ENCODE peak calls at places on chromosomes 13 and 19, in nine cellular contexts. U, N, G, K, E, X, R, I and H are unnamed samples.

GRCh38 chr13:32537580-32538233 is 888 bp downstream of the N4BP2L2 start:
- DNase-seq in R (peak; percentile 60), E (peak; percentile 63), K (peak; percentile 27), I (peak; percentile 77), U (no peak), N (no peak), X (peak; percentile 32), G (no peak), H (peak; percentile 66)

GRCh38 chr13:77429320-77430142 is 102.6 kb upstream of the MYCBP2 start:
- DNase-seq in R (peak; percentile 47), I (peak; percentile 81), K (no peak), U (no peak), X (no peak), G (no peak), N (no peak), E (no peak), H (peak; percentile 72)

GRCh38 chr13:114110091-114110829 is 22.2 kb downstream of the RASA3 start:
- DNase-seq in X (no peak), G (no peak), K (peak; percentile 82), E (peak; percentile 88), U (no peak), N (peak; percentile 47), R (peak; percentile 66), I (peak; percentile 90), H (peak; percentile 79)

GRCh38 chr19:3184847-3185481 is 766 bp upstream of the NCLN start:
- DNase-seq in I (peak; percentile 90), U (no peak), R (peak; percentile 69), K (peak; percentile 81), E (no peak), X (no peak), G (peak; percentile 58), N (no peak), H (no peak)

GRCh38 chr19:52110780-52111179 is 15.2 kb upstream of the ZNF841 start:
- DNase-seq in R (no peak), X (no peak), K (no peak), U (no peak), I (no peak), E (no peak), G (no peak), N (no peak), H (no peak)

GRCh38 chr13:39148513-39148961 is 110.3 kb downstream of the NHLRC3 start:
- DNase-seq in I (no peak), N (no peak), G (no peak), K (no peak), E (no peak), R (no peak), X (no peak), U (no peak), H (peak; percentile 18)

GRCh38 chr19:4691383-4691782 is 21.2 kb upstream of the MYDGF start:
- DNase-seq in G (no peak), R (no peak), E (no peak), U (no peak), K (no peak), X (no peak), I (no peak), N (no peak), H (no peak)

GRCh38 chr19:34926685-34927375 is at the start of gene ZNF30:
- DNase-seq in R (peak; percentile 86), K (peak; percentile 83), N (peak; percentile 88), I (peak; percentile 92), E (peak; percentile 89), U (peak; percentile 48), G (peak; percentile 97), X (peak; percentile 92), H (peak; percentile 87)

GRCh38 chr13:74929436-74929835 is 552.5 kb downstream of the TBC1D4 start:
- DNase-seq in X (no peak), E (no peak), G (no peak), I (no peak), U (no peak), R (no peak), N (no peak), K (no peak), H (no peak)

GRCh38 chr19:18373892-18374629 is 11.9 kb upstream of the GDF15 start:
- DNase-seq in U (no peak), E (peak; percentile 63), N (peak; percentile 36), G (peak; percentile 98), K (peak; percentile 76), X (peak; percentile 95), R (peak; percentile 75), I (peak; percentile 69), H (peak; percentile 70)